ENCODE peak calls at places on chromosomes 11 and 22, in four cellular contexts. K is heart left ventricle, H is IMR-90, A is tibial nerve. X is an unnamed sample.

GRCh38 chr11:134658481-134659080 is 246.5 kb upstream of the B3GAT1 start:
- DNase-seq in K (no peak), H (no peak), A (no peak), X (peak; percentile 1)

GRCh38 chr22:45083659-45084305 is 74.0 kb upstream of the PHF21B start:
- DNase-seq in K (no peak), H (peak; percentile 81), A (no peak), X (no peak)

GRCh38 chr11:121366038-121366437 is 73.5 kb downstream of the SC5D start:
- DNase-seq in K (no peak), H (no peak), A (no peak), X (no peak)

GRCh38 chr11:101019870-101020269 is 109.7 kb downstream of the PGR start:
- DNase-seq in K (no peak), H (no peak), A (no peak), X (no peak)

GRCh38 chr22:46084943-46085830 is 65.1 kb upstream of the PPARA start:
- DNase-seq in K (peak; percentile 93), H (no peak), A (peak; percentile 69), X (peak; percentile 94)

GRCh38 chr11:43895601-43896000 is 15.0 kb downstream of the ALKBH3 start:
- DNase-seq in K (no peak), H (no peak), A (no peak), X (no peak)

GRCh38 chr11:109317726-109318125 is 104.3 kb upstream of the C11orf87 start:
- DNase-seq in K (no peak), H (no peak), A (no peak), X (no peak)

GRCh38 chr22:22927888-22928665 is 40.5 kb downstream of the IGLL5 start:
- DNase-seq in K (peak; percentile 41), H (no peak), A (no peak), X (no peak)

GRCh38 chr11:95042906-95043305 is 6.3 kb upstream of the KDM4F start:
- DNase-seq in K (no peak), H (no peak), A (no peak), X (no peak)

GRCh38 chr11:117829369-117829725 is 4.8 kb upstream of the FXYD2 start:
- DNase-seq in K (no peak), H (no peak), A (no peak), X (no peak)

GRCh38 chr22:31956360-31956759 is 12.0 kb downstream of the YWHAH start:
- DNase-seq in K (no peak), H (no peak), A (no peak), X (no peak)

GRCh38 chr11:68418671-68419070 is 41.9 kb upstream of the PPP6R3 start:
- DNase-seq in K (no peak), H (no peak), A (no peak), X (no peak)
- H3K36me3 ChIP-seq in K (peaks cover 2% of the 10 kb centered on the region), H (peaks cover 35% of the 10 kb centered on the region), A (no peaks in the 10 kb centered on the region), X (no peaks in the 10 kb centered on the region)

GRCh38 chr11:46272816-46273427 is 4.5 kb upstream of the CREB3L1 start:
- DNase-seq in K (peak; percentile 74), H (peak; percentile 76), A (peak; percentile 45), X (peak; percentile 69)
- TF ChIP-seq POLR2A in K (no peak), H (no peak), A (no peak), X (no peak)

GRCh38 chr22:42796081-42796480 is 61.0 kb downstream of the ARFGAP3 start:
- DNase-seq in K (no peak), H (no peak), A (no peak), X (no peak)

GRCh38 chr22:42794551-42795510 is 62.2 kb downstream of the ARFGAP3 start:
- DNase-seq in K (no peak), H (no peak), A (no peak), X (no peak)

GRCh38 chr22:42799462-42800405 is 57.3 kb downstream of the ARFGAP3 start:
- DNase-seq in K (no peak), H (no peak), A (no peak), X (no peak)

GRCh38 chr22:42799061-42799460 is 58.0 kb downstream of the ARFGAP3 start:
- DNase-seq in K (no peak), H (no peak), A (no peak), X (no peak)

DNA sequence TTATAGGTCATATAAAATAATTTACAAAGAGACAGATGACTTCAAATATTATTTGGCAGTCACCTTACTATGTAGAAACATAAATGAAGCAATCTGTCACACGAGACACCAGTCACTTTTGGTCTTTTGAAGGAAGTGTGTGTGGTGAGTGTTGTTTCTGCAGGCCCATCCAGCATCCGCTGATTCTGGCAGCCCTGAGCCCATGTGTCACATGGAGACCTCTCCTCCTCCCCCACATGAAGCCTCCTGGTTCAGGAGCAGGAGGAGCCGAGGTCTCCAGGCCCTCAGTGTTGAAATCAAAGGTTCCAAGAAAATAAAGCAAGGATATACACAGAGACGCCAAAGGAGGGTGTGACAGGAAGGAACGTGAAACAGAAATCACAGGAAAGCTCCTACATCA is 60.1 kb downstream of the ARFGAP3 start:
- DNase-seq in K (no peak), H (peak; percentile 27), A (no peak), X (no peak)
- H3K36me3 ChIP-seq in K (no peaks in the 10 kb centered on the region), H (peaks cover 50% of the 10 kb centered on the region), A (no peaks in the 10 kb centered on the region), X (no peaks in the 10 kb centered on the region)

GRCh38 chr11:75831915-75832502 is 17.0 kb downstream of the UVRAG start:
- DNase-seq in K (no peak), H (no peak), A (no peak), X (no peak)

GRCh38 chr11:75823415-75823814 is 8.4 kb downstream of the UVRAG start:
- DNase-seq in K (no peak), H (no peak), A (no peak), X (no peak)

GRCh38 chr11:75826463-75827220 is 11.6 kb downstream of the UVRAG start:
- DNase-seq in K (no peak), H (peak; percentile 23), A (peak; percentile 23), X (no peak)

GRCh38 chr11:75827562-75827961 is 12.6 kb downstream of the UVRAG start:
- DNase-seq in K (no peak), H (peak; percentile 28), A (no peak), X (no peak)
- TF ChIP-seq POLR2A in K (no peak), H (no peak), A (no peak), X (no peak)

DNA sequence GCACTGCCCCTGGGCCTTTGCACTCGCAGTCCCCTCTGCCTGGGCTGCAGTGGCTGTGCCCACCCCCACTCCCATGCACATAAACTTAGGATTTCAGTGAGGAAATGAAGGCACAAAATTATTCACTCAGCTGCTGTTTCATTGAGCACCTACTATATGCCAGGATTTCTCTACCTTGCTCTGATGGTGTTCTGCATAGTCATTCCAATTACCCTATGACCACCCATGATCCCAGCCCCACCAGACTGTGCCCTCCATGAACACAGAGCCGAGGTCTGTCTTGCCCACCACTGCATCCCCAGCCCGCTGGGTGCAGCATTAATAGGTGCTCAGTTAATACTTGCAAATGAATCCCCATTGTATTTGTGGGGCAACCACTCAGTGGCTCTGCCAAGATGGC is 10.9 kb downstream of the CYTH4 start:
- DNase-seq in K (no peak), H (no peak), A (no peak), X (no peak)
- H3K36me3 ChIP-seq in K (no peaks in the 10 kb centered on the region), H (no peaks in the 10 kb centered on the region), A (no peaks in the 10 kb centered on the region), X (no peaks in the 10 kb centered on the region)

DNA sequence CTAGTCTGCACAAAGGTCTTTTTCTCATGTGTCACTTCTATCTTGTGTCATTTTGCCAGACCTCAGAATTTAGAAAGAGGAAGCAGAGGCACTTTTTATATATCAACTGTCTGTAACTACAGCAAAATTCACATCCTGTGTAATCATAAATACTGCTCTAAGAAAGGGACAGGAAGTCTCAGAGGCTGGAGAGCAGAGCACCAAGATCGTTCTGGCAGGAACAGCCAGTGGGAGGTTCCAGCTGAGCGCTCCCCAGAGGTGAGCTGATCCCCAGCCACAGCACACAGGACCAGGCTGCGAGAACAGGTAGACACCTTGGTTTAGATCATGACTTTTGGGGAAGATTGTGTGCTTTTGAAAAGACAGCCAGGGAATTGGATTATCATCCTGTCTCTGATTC is at the start of gene MS4A7:
- DNase-seq in K (peak; percentile 66), H (no peak), A (peak; percentile 20), X (no peak)
- TF ChIP-seq POLR2A in K (no peak), H (no peak), A (peak; percentile 15), X (no peak)

DNA sequence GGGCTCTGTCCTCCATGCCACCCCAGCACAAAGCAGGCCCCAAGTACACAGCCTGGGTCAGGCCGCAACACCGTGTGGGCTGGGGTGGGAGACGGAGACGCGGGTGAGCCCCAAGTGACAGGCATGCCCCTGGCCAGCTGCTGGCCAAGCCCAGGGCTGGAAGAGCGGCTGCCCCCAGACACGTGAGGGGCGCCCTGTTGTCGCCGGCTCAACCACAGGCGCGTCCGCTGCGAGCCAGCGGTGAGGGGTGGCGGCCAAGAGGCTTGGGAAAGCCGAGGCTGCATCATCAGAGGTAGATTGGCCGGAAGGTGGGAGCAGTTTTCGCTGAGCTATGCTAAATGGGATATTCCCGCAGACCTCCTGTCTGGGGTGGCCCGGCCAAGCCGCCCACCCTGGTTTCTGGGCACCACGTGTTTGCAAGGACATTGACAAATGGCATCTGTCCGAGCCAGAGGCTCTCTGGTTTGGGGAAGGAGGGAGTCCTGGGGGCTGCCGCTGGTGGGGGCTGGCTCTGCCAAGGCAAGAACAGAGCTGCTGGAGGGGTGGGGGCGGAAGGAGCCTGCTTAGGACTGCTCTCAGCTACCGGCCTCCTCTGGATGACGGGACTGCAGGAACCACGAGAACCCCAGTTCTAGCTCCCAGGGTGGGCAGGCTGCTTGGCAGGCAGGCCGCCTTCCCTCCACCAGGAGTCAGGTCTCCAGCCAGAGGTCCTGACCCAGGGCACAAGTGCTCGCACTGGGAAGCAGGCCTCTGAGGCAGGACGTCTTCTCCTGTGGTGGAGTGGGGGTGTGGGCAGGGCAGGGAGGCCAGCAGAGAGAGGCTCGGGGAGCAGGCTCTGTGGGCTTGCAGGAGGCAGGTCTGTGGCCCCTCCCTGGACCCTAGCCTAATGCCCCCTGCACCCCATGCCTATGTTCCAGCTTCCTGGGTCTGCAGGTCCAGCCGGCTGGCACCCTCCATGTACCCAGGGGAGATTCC is 552 bp downstream of the PRR33 start:
- DNase-seq in K (peak; percentile 62), H (no peak), A (no peak), X (peak; percentile 20)
- H3K36me3 ChIP-seq in K (no peaks in the 10 kb centered on the region), H (no peaks in the 10 kb centered on the region), A (no peaks in the 10 kb centered on the region), X (no peaks in the 10 kb centered on the region)

X was measured in uterus.